ENCODE peak calls at places on chromosomes 11 and 22, in eight cellular contexts. Z is CD8-positive, alpha-beta T cell; R is HAP-1; E is heart right ventricle; T is CD8-positive, alpha-beta memory T cell; N is thoracic aorta; P is uterus; B is H1. F is an unnamed sample.
A peak's percentile ranks its signal among the peaks of the same experiment; 100 is the strongest.

GRCh38 chr11:64313491-64314145 is 3.7 kb downstream of the TRMT112 start:
- DNase-seq in P (no peak), Z (no peak), T (no peak), B (no peak), E (peak; percentile 66), R (no peak), N (no peak), F (no peak)

GRCh38 chr22:31753005-31753633 is 700 bp upstream of the DEPDC5 start:
- DNase-seq in T (no peak), N (no peak), R (peak; percentile 87), E (peak; percentile 37), Z (no peak), P (peak; percentile 45), B (peak; percentile 76), F (no peak)

GRCh38 chr22:44246615-44247326 is 66.0 kb downstream of the SHISAL1 start:
- DNase-seq in R (no peak), P (no peak), B (peak; percentile 41), Z (no peak), T (no peak), N (no peak), E (no peak), F (no peak)

GRCh38 chr11:71462726-71463125 is 9.7 kb downstream of the NADSYN1 start:
- DNase-seq in T (no peak), Z (no peak), B (no peak), E (no peak), P (no peak), R (no peak), N (no peak), F (no peak)

GRCh38 chr11:30635401-30635989 is 49.3 kb upstream of the MPPED2 start:
- DNase-seq in T (no peak), E (peak; percentile 6), B (peak; percentile 57), Z (no peak), P (no peak), N (no peak), R (peak; percentile 72), F (no peak)

GRCh38 chr11:61378713-61379313 is 13.6 kb upstream of the TMEM216 start:
- DNase-seq in R (no peak), B (no peak), T (no peak), Z (no peak), P (peak; percentile 57), N (no peak), E (no peak), F (no peak)

GRCh38 chr11:117200813-117201515 is 1.8 kb downstream of the TAGLN start:
- DNase-seq in B (no peak), N (no peak), T (no peak), R (no peak), P (no peak), Z (no peak), E (no peak), F (no peak)

GRCh38 chr22:46770726-46771125 is 8.3 kb downstream of the TBC1D22A start:
- DNase-seq in R (no peak), T (no peak), B (no peak), N (no peak), Z (no peak), P (no peak), E (no peak), F (no peak)

GRCh38 chr22:38069372-38070249 is 12.4 kb downstream of the PICK1 start:
- DNase-seq in Z (no peak), P (peak; percentile 74), N (peak; percentile 88), R (peak; percentile 46), B (no peak), E (peak; percentile 81), T (no peak), F (no peak)

GRCh38 chr22:22746061-22746962 is 101.9 kb downstream of the GGTLC2 start:
- DNase-seq in E (no peak), T (no peak), B (no peak), P (no peak), Z (no peak), R (no peak), N (no peak), F (no peak)

GRCh38 chr11:116873391-116873790 is 36.0 kb upstream of the APOA1 start:
- DNase-seq in B (no peak), P (no peak), N (no peak), R (no peak), Z (no peak), T (no peak), E (no peak), F (no peak)

GRCh38 chr11:64355078-64355940 is 3.7 kb upstream of the RPS6KA4 start:
- DNase-seq in B (peak; percentile 85), Z (peak; percentile 64), E (peak; percentile 82), R (peak; percentile 89), N (peak; percentile 51), T (no peak), P (peak; percentile 74), F (no peak)

GRCh38 chr11:112784323-112785073 is 176.7 kb upstream of the NCAM1 start:
- DNase-seq in T (no peak), E (peak; percentile 67), R (no peak), Z (no peak), N (peak; percentile 52), P (peak; percentile 79), B (no peak), F (no peak)

GRCh38 chr11:111303476-111303875 is 5.1 kb downstream of the POU2AF3 start:
- DNase-seq in B (no peak), N (no peak), Z (no peak), P (no peak), T (no peak), R (no peak), E (no peak), F (no peak)

GRCh38 chr11:104705475-104706195 is 192.6 kb downstream of the CASP12 start:
- DNase-seq in N (no peak), P (no peak), T (peak; percentile 54), Z (peak; percentile 83), B (no peak), R (no peak), E (no peak), F (peak; percentile 51)

GRCh38 chr11:62614275-62614674 is 1.2 kb downstream of the ROM1 start:
- DNase-seq in Z (no peak), P (no peak), E (no peak), T (no peak), R (no peak), N (no peak), B (no peak), F (no peak)

GRCh38 chr11:20110908-20111669 is 49.2 kb downstream of the DBX1 start:
- DNase-seq in P (no peak), N (no peak), R (peak; percentile 77), E (no peak), Z (no peak), T (peak; percentile 6), B (peak; percentile 76), F (no peak)

GRCh38 chr11:64857485-64857884 is 13.0 kb upstream of the CDC42BPG start:
- DNase-seq in B (no peak), P (no peak), R (no peak), N (no peak), T (no peak), E (no peak), Z (no peak), F (no peak)

GRCh38 chr11:35346472-35347136 is 72.8 kb downstream of the SLC1A2 start:
- DNase-seq in N (no peak), T (no peak), R (no peak), P (no peak), B (no peak), E (no peak), Z (no peak), F (no peak)

GRCh38 chr11:73307323-73308002 is 613 bp upstream of the ARHGEF17 start:
- DNase-seq in Z (peak; percentile 91), P (peak; percentile 100), N (peak; percentile 98), T (peak; percentile 82), B (peak; percentile 99), R (peak; percentile 100), E (peak; percentile 98), F (peak; percentile 75)

GRCh38 chr22:35538801-35539321 is 1.8 kb upstream of the RASD2 start:
- DNase-seq in Z (no peak), R (peak; percentile 71), N (no peak), E (no peak), B (peak; percentile 87), P (no peak), T (no peak), F (no peak)

GRCh38 chr11:12066799-12067508 is 43.4 kb upstream of the MICAL2 start:
- DNase-seq in N (no peak), Z (no peak), P (peak; percentile 56), B (no peak), T (no peak), R (no peak), E (no peak), F (no peak)

GRCh38 chr11:67301313-67301921 is 1.9 kb upstream of the SSH3 start:
- DNase-seq in E (no peak), B (no peak), R (no peak), Z (peak; percentile 17), N (no peak), T (no peak), P (no peak), F (no peak)

DNA sequence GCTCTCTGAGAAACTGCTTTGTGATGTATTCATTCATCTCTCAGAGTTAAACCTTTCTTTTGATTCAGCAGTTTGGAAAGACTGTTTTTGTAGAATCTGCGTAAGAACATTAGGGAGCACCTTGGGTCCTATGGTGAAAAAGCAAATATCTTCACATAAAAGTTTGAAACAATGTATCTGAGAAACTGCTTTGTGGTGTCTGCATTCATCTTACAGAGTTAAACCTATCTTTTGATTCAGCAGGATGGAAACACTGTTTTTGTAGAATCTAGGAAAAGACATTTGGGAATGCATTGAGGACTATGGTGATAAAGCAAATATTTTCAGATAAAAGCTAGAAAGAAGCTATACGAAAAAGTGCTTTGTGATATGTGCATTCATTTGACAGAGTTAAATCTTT is 361.3 kb downstream of the OR4C45 start:
- DNase-seq in R (no peak), Z (no peak), P (no peak), B (no peak), T (no peak), N (no peak), E (no peak), F (no peak)
- H3K9me3 ChIP-seq in R (peaks cover 7% of the 10 kb centered on the region), Z (peaks cover 8% of the 10 kb centered on the region), P (peaks cover 24% of the 10 kb centered on the region), B (peaks cover 72% of the 10 kb centered on the region), T (peaks cover 12% of the 10 kb centered on the region), N (peaks cover 40% of the 10 kb centered on the region), E (no peaks in the 10 kb centered on the region), F (peaks cover 9% of the 10 kb centered on the region)

GRCh38 chr22:19330865-19331418 is 39.4 kb upstream of the CLTCL1 start:
- DNase-seq in R (no peak), E (no peak), B (no peak), Z (no peak), N (no peak), T (no peak), P (no peak), F (no peak)
- H3K9me3 ChIP-seq in R (no peaks in the 10 kb centered on the region), E (no peaks in the 10 kb centered on the region), B (no peaks in the 10 kb centered on the region), Z (no peaks in the 10 kb centered on the region), N (peaks cover 14% of the 10 kb centered on the region), T (peaks cover 6% of the 10 kb centered on the region), P (peaks cover 24% of the 10 kb centered on the region), F (peaks cover 3% of the 10 kb centered on the region)

GRCh38 chr11:2482745-2483144 is 37.9 kb downstream of the KCNQ1 start:
- DNase-seq in N (no peak), P (no peak), E (no peak), B (no peak), R (no peak), Z (no peak), T (no peak), F (no peak)
- H3K9me3 ChIP-seq in N (peaks cover 7% of the 10 kb centered on the region), P (no peaks in the 10 kb centered on the region), E (no peaks in the 10 kb centered on the region), B (peaks cover 12% of the 10 kb centered on the region), R (peaks cover 3% of the 10 kb centered on the region), Z (peaks cover 11% of the 10 kb centered on the region), T (peaks cover 1% of the 10 kb centered on the region), F (peaks cover 9% of the 10 kb centered on the region)

DNA sequence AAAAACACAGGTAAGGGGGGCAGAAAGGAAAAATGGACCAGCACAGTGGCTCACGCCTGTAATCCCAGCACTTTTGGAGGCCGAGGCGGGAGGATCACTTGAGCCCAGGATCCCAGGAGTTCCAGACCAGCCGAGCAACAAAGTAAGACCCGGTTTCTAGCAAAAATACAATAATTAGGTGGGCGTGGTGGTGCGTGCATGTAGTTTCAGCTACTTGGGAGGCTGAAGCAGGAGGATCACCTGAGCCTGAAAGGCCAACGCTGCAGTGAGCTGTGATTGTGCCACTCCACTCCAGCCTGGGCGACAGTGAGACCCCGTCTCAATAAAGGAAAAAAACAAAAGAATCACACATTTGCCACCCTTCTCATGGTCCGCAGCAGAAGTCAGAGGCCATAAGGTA is 519.4 kb downstream of the BRD1 start:
- DNase-seq in P (no peak), E (no peak), B (peak; percentile 17), T (no peak), R (peak; percentile 3), N (no peak), Z (no peak), F (no peak)
- H3K9me3 ChIP-seq in P (no peaks in the 10 kb centered on the region), E (no peaks in the 10 kb centered on the region), B (no peaks in the 10 kb centered on the region), T (no peaks in the 10 kb centered on the region), R (no peaks in the 10 kb centered on the region), N (no peaks in the 10 kb centered on the region), Z (no peaks in the 10 kb centered on the region), F (no peaks in the 10 kb centered on the region)

F was measured in T-helper 17 cell.